ENCODE peak calls at places on chromosomes 3 and 15, in six cellular contexts. P is caudate nucleus; M is NCI-H1417 treated with DMSO at 0.1 percent for 48 hours; W is NCI-H446 treated with DMSO at 0.1 percent for 48 hours; B is stimulated activated CD4-positive, alpha-beta T cell treated with anti-CD3 and anti-CD28 coated beads, Interleukin-1b, Interleukin-23, amount 100 ng/mL, for 24 hours; I is nucleus accumbens. S is an unnamed sample.

GRCh38 chr3:127699098-127699945 is 26.6 kb downstream of the ABTB1 start:
- DNase-seq in I (no peak), B (no peak), P (no peak), M (no peak), W (peak; percentile 8), S (no peak)

GRCh38 chr15:91866971-91867372 is 13.5 kb downstream of the SLCO3A1 start:
- DNase-seq in B (no peak), I (no peak), P (no peak), M (no peak), W (peak; percentile 93), S (peak; percentile 18)

GRCh38 chr3:120470870-120471269 is 20.1 kb upstream of the FSTL1 start:
- DNase-seq in P (no peak), W (peak; percentile 55), I (peak; percentile 6), B (no peak), M (no peak), S (peak; percentile 42)

GRCh38 chr15:68538291-68538690 is 40.5 kb upstream of the CORO2B start:
- DNase-seq in B (no peak), M (no peak), P (no peak), I (no peak), W (no peak), S (no peak)

GRCh38 chr3:110810356-110810755 is 261.3 kb upstream of the NECTIN3 start:
- DNase-seq in I (no peak), B (no peak), P (no peak), M (no peak), W (no peak), S (peak; percentile 56)

GRCh38 chr3:138060792-138061191 is 50.8 kb downstream of the CLDN18 start:
- DNase-seq in I (no peak), B (no peak), W (no peak), P (no peak), M (no peak), S (no peak)

GRCh38 chr3:65597225-65597951 is 441.3 kb downstream of the MAGI1 start:
- DNase-seq in I (peak; percentile 68), P (peak; percentile 67), W (peak; percentile 39), B (no peak), M (no peak), S (peak; percentile 25)

GRCh38 chr15:74038707-74039655 is 43.4 kb downstream of the GOLGA6A start:
- DNase-seq in M (no peak), P (no peak), B (no peak), I (no peak), W (no peak), S (peak; percentile 46)

GRCh38 chr3:66386925-66387650 is 113.7 kb downstream of the LRIG1 start:
- DNase-seq in I (peak; percentile 29), W (no peak), P (no peak), B (no peak), M (no peak), S (no peak)

GRCh38 chr3:88150371-88150770 is 612 bp downstream of the C3orf38 start:
- DNase-seq in W (no peak), B (no peak), M (no peak), P (no peak), I (no peak), S (no peak)

GRCh38 chr15:75573001-75573400 is 6.1 kb downstream of the PTPN9 start:
- DNase-seq in I (no peak), P (no peak), B (no peak), W (no peak), M (no peak), S (peak; percentile 74)

GRCh38 chr3:196757876-196758739 is 18.5 kb downstream of the PAK2 start:
- DNase-seq in P (no peak), W (no peak), B (no peak), I (no peak), M (no peak), S (peak; percentile 39)

GRCh38 chr3:56682458-56683121 is 475 bp downstream of the TASOR start:
- DNase-seq in I (peak; percentile 74), M (peak; percentile 11), P (peak; percentile 60), B (peak; percentile 54), W (peak; percentile 26), S (peak; percentile 75)

S was measured in AG10803.